ENCODE peak calls at places on chromosome 19, in six cellular contexts. N is adrenal gland, A is endothelial cell of umbilical vein, L is IMR-90, U is mucosa of descending colon, R is left ventricle myocardium inferior. T is an unnamed sample. For H3K4me1, the result is how much of the 10 kb centered on the place peaks cover.

GRCh38 chr19:1856698-1857603 is 6.4 kb downstream of the KLF16 start:
- DNase-seq in L (peak), R (peak), U (peak), N (peak), A (peak), T (peak)

GRCh38 chr19:48123907-48124675 is 13.5 kb upstream of the PLA2G4C start:
- DNase-seq in N (no peak), L (peak), A (peak), R (no peak), U (no peak), T (no peak)

GRCh38 chr19:17376935-17377600 is at the start of gene PLVAP:
- DNase-seq in L (no peak), R (peak), N (peak), A (peak), U (no peak), T (no peak)

GRCh38 chr19:40778865-40779284 is 828 bp downstream of the RAB4B start:
- DNase-seq in R (no peak), A (no peak), L (peak), N (no peak), U (no peak), T (no peak)

GRCh38 chr19:29666634-29667389 is 1.6 kb downstream of the PLEKHF1 start:
- DNase-seq in U (peak), N (peak), A (peak), L (peak), R (peak), T (peak)

GRCh38 chr19:20005741-20006140 is 33.6 kb downstream of the ZNF682 start:
- DNase-seq in R (no peak), N (no peak), A (no peak), L (no peak), U (no peak), T (no peak)

GRCh38 chr19:6141217-6141616 is 5.8 kb downstream of the ACSBG2 start:
- DNase-seq in A (no peak), U (no peak), L (no peak), R (no peak), N (no peak), T (no peak)

GRCh38 chr19:33815410-33816340 is 19.0 kb downstream of the KCTD15 start:
- DNase-seq in A (no peak), R (no peak), N (no peak), L (peak), U (no peak), T (peak)

GRCh38 chr19:1503089-1503924 is 9.5 kb downstream of the ADAMTSL5 start:
- DNase-seq in A (no peak), U (peak), R (no peak), L (peak), N (peak), T (no peak)

GRCh38 chr19:20923077-20923871 is at the start of gene ZNF85:
- DNase-seq in N (peak), L (peak), A (peak), U (peak), R (peak), T (peak)

GRCh38 chr19:38670921-38671398 is 23.5 kb downstream of the ACTN4 start:
- DNase-seq in L (no peak), U (no peak), R (no peak), A (no peak), N (no peak), T (no peak)

GRCh38 chr19:29521291-29522075 is 4.3 kb upstream of the VSTM2B start:
- DNase-seq in U (no peak), R (no peak), A (no peak), L (no peak), N (no peak), T (no peak)

GRCh38 chr19:17125728-17126677 is 50.4 kb downstream of the MYO9B start:
- DNase-seq in R (peak), U (peak), L (peak), N (peak), A (no peak), T (peak)

GRCh38 chr19:38650911-38651584 is 3.6 kb downstream of the ACTN4 start:
- DNase-seq in R (no peak), A (peak), U (no peak), L (peak), N (peak), T (no peak)

GRCh38 chr19:1672038-1672768 is 19.8 kb upstream of the TCF3 start:
- DNase-seq in L (peak), A (no peak), R (no peak), U (peak), N (peak), T (no peak)

GRCh38 chr19:36106991-36107390 is 4.0 kb upstream of the OVOL3 start:
- DNase-seq in L (no peak), R (no peak), A (no peak), U (no peak), N (no peak), T (no peak)

GRCh38 chr19:6066661-6067646 is 43.3 kb downstream of the RFX2 start:
- DNase-seq in A (peak), N (peak), L (peak), R (peak), U (peak), T (peak)

GRCh38 chr19:29571181-29571580 is 34.9 kb upstream of the POP4 start:
- DNase-seq in N (no peak), R (no peak), U (no peak), L (no peak), A (no peak), T (no peak)

GRCh38 chr19:53659292-53659691 is 27.5 kb downstream of the DPRX start:
- DNase-seq in A (no peak), U (no peak), L (no peak), R (no peak), N (peak), T (no peak)

GRCh38 chr19:5037936-5038335 is 69.0 kb downstream of the KDM4B start:
- DNase-seq in N (no peak), R (no peak), U (no peak), L (no peak), A (no peak), T (no peak)

GRCh38 chr19:39401549-39402416 is 4.9 kb upstream of the ZFP36 start:
- DNase-seq in U (peak), L (peak), R (no peak), N (peak), A (no peak), T (peak)

GRCh38 chr19:12891553-12892021 is 627 bp downstream of the GCDH start:
- DNase-seq in L (no peak), A (no peak), U (no peak), R (no peak), N (no peak), T (no peak)

GRCh38 chr19:20503536-20503935 is 62.0 kb downstream of the ZNF737 start:
- DNase-seq in R (no peak), A (no peak), L (peak), U (no peak), N (peak), T (no peak)

GRCh38 chr19:13002970-13003540 is 7.8 kb downstream of the NFIX start:
- DNase-seq in U (no peak), R (no peak), A (no peak), L (no peak), N (no peak), T (no peak)

GRCh38 chr19:16828990-16829821 is at the start of gene SIN3B:
- DNase-seq in L (peak), U (peak), N (peak), A (peak), R (peak), T (peak)

GRCh38 chr19:1252221-1252817 is 3.9 kb downstream of the MIDN start:
- DNase-seq in A (peak), R (peak), U (peak), L (peak), N (peak), T (peak)

GRCh38 chr19:39843919-39844793 is 2.0 kb downstream of the FBL start:
- DNase-seq in L (peak), U (peak), R (no peak), N (peak), A (peak), T (no peak)

GRCh38 chr19:56174086-56174485 is 1.7 kb upstream of the GALP start:
- DNase-seq in R (no peak), U (no peak), A (no peak), L (no peak), N (no peak), T (no peak)

GRCh38 chr19:3364501-3364858 is 1.9 kb upstream of the NFIC start:
- DNase-seq in N (no peak), R (no peak), U (no peak), L (no peak), A (no peak), T (no peak)
- H3K4me1 ChIP-seq in N (under half), R (half or more), U (under half), L (under half), A (under half), T (under half)

DNA sequence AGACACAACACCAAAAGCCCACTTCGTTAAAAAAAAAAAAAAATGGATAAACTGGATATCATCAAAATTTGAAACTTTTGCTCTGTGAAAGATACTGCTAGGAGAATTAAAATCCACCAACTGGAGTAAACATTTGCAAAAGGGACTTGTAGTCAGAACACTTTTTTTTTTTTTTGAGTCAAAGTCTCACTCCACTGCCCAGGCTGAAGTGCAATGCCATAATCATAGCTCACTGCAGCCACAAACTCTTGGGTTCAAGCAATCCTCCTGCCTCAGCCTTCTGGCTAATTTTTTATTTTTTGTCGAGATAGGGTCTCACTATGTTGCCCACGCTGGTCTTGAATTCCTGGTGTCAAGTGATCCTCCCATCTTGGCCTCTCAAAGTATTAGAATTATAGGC is 9.7 kb downstream of the ELAVL1 start:
- DNase-seq in N (no peak), U (no peak), L (no peak), R (no peak), A (no peak), T (no peak)
- H3K4me1 ChIP-seq in N (under half), U (under half), L (under half), R (half or more), A (under half), T (under half)

DNA sequence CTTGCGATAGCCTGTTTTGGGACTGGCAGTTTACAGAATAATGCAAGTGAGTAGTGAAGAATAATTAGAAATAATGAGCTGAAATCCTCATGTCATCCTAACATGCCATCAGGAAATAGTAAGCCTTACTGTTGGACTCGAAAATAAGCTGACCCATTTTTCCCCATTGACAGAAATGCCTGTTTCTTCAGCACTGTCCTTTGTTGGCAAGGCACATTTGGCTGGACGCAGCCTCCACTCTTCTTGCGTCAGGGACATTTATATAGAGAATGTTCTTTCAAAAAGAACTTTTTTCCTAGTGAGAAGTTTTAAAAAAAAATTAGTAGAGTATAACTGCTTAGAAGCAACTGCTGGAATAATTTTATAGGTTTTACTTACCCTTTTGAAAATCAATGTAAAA is 47.1 kb downstream of the ARHGAP35 start:
- DNase-seq in L (no peak), N (peak), A (no peak), R (no peak), U (no peak), T (peak)
- H3K4me1 ChIP-seq in L (under half), N (under half), A (under half), R (half or more), U (under half), T (under half)

GRCh38 chr19:49339364-49340068 is 4.3 kb downstream of the CD37 start:
- DNase-seq in U (peak), A (peak), L (peak), R (peak), N (peak), T (peak)
- H3K4me1 ChIP-seq in U (under half), A (under half), L (under half), R (under half), N (under half), T (under half)

DNA sequence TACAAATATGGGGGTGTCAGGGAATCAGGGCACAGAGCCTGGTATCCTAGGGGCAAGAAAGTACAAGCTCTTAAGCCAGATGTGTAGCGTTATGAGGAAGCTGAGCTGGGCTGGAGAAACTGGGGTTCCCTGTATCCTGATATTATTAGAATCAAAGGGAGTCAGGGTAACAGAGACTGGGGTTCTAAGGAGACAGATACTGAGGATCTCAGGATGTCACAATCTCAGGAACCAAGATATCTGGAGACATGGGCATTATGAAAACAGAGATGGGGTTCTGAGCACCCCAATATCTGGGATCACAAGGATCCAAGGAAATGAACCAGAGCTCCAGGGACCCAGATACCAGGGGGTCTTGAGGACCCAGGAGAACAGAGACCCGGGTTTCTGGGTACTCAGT is 810 bp downstream of the BCL3 start:
- DNase-seq in R (no peak), A (no peak), L (no peak), N (no peak), U (peak), T (no peak)
- H3K4me1 ChIP-seq in R (half or more), A (under half), L (under half), N (under half), U (half or more), T (under half)